ENCODE peak calls at places on chromosomes 11 and 22, in four cellular contexts. One of them, this sample, is unnamed.
A peak's percentile ranks its signal among the peaks of the same experiment; 100 is the strongest.

GRCh38 chr22:37260939-37261338 is 16.9 kb upstream of the RAC2 start:
- DNase-seq in mucosa of gallbladder: peak; percentile 53
- DNase-seq in activated CD4-positive, alpha-beta T cell treated with anti-CD3 and anti-CD28 coated beads, Interleukin-2, amount 50 U/mL, for 4 hours: peak; percentile 57
- DNase-seq in left ventricle myocardium inferior: peak; percentile 55
- DNase-seq in this sample: no peak

GRCh38 chr11:71238941-71239340 is 13.4 kb downstream of the SHANK2 start:
- DNase-seq in mucosa of gallbladder: no peak
- DNase-seq in activated CD4-positive, alpha-beta T cell treated with anti-CD3 and anti-CD28 coated beads, Interleukin-2, amount 50 U/mL, for 4 hours: no peak
- DNase-seq in left ventricle myocardium inferior: no peak
- DNase-seq in this sample: no peak

GRCh38 chr22:30885591-30885990 is 83.0 kb downstream of the MORC2 start:
- DNase-seq in mucosa of gallbladder: no peak
- DNase-seq in activated CD4-positive, alpha-beta T cell treated with anti-CD3 and anti-CD28 coated beads, Interleukin-2, amount 50 U/mL, for 4 hours: no peak
- DNase-seq in left ventricle myocardium inferior: no peak
- DNase-seq in this sample: no peak

GRCh38 chr22:37547249-37547741 is 13.0 kb upstream of the CDC42EP1 start:
- DNase-seq in mucosa of gallbladder: no peak
- DNase-seq in activated CD4-positive, alpha-beta T cell treated with anti-CD3 and anti-CD28 coated beads, Interleukin-2, amount 50 U/mL, for 4 hours: no peak
- DNase-seq in left ventricle myocardium inferior: no peak
- DNase-seq in this sample: no peak

GRCh38 chr22:48083502-48083901 is 1321.1 kb downstream of the TBC1D22A start:
- DNase-seq in mucosa of gallbladder: no peak
- DNase-seq in activated CD4-positive, alpha-beta T cell treated with anti-CD3 and anti-CD28 coated beads, Interleukin-2, amount 50 U/mL, for 4 hours: no peak
- DNase-seq in left ventricle myocardium inferior: no peak
- DNase-seq in this sample: no peak

GRCh38 chr11:68962527-68963250 is 18.1 kb downstream of the MRGPRD start:
- DNase-seq in mucosa of gallbladder: no peak
- DNase-seq in activated CD4-positive, alpha-beta T cell treated with anti-CD3 and anti-CD28 coated beads, Interleukin-2, amount 50 U/mL, for 4 hours: peak; percentile 12
- DNase-seq in left ventricle myocardium inferior: no peak
- DNase-seq in this sample: no peak

GRCh38 chr22:39363751-39364484 is 14.1 kb downstream of the SYNGR1 start:
- DNase-seq in mucosa of gallbladder: no peak
- DNase-seq in activated CD4-positive, alpha-beta T cell treated with anti-CD3 and anti-CD28 coated beads, Interleukin-2, amount 50 U/mL, for 4 hours: no peak
- DNase-seq in left ventricle myocardium inferior: no peak
- DNase-seq in this sample: no peak

GRCh38 chr11:96707273-96707672 is 317.5 kb downstream of the JRKL start:
- DNase-seq in mucosa of gallbladder: no peak
- DNase-seq in activated CD4-positive, alpha-beta T cell treated with anti-CD3 and anti-CD28 coated beads, Interleukin-2, amount 50 U/mL, for 4 hours: no peak
- DNase-seq in left ventricle myocardium inferior: no peak
- DNase-seq in this sample: no peak

GRCh38 chr22:45562102-45562501 is 59.4 kb downstream of the FBLN1 start:
- DNase-seq in mucosa of gallbladder: no peak
- DNase-seq in activated CD4-positive, alpha-beta T cell treated with anti-CD3 and anti-CD28 coated beads, Interleukin-2, amount 50 U/mL, for 4 hours: no peak
- DNase-seq in left ventricle myocardium inferior: no peak
- DNase-seq in this sample: no peak

GRCh38 chr11:65403607-65404121 is 17.2 kb downstream of the FRMD8 start:
- DNase-seq in mucosa of gallbladder: no peak
- DNase-seq in activated CD4-positive, alpha-beta T cell treated with anti-CD3 and anti-CD28 coated beads, Interleukin-2, amount 50 U/mL, for 4 hours: no peak
- DNase-seq in left ventricle myocardium inferior: no peak
- DNase-seq in this sample: no peak

GRCh38 chr11:28529046-28529445 is 420.9 kb downstream of the METTL15 start:
- DNase-seq in mucosa of gallbladder: no peak
- DNase-seq in activated CD4-positive, alpha-beta T cell treated with anti-CD3 and anti-CD28 coated beads, Interleukin-2, amount 50 U/mL, for 4 hours: no peak
- DNase-seq in left ventricle myocardium inferior: no peak
- DNase-seq in this sample: no peak

GRCh38 chr22:17864398-17865182 is 90.3 kb upstream of the BID start:
- DNase-seq in mucosa of gallbladder: no peak
- DNase-seq in activated CD4-positive, alpha-beta T cell treated with anti-CD3 and anti-CD28 coated beads, Interleukin-2, amount 50 U/mL, for 4 hours: no peak
- DNase-seq in left ventricle myocardium inferior: no peak
- DNase-seq in this sample: no peak

GRCh38 chr11:120172054-120172881 is 34.4 kb upstream of the TRIM29 start:
- DNase-seq in mucosa of gallbladder: peak; percentile 67
- DNase-seq in activated CD4-positive, alpha-beta T cell treated with anti-CD3 and anti-CD28 coated beads, Interleukin-2, amount 50 U/mL, for 4 hours: peak; percentile 26
- DNase-seq in left ventricle myocardium inferior: peak; percentile 64
- DNase-seq in this sample: peak; percentile 80

GRCh38 chr22:23675502-23676415 is 15.1 kb upstream of the RGL4 start:
- DNase-seq in mucosa of gallbladder: peak; percentile 51
- DNase-seq in activated CD4-positive, alpha-beta T cell treated with anti-CD3 and anti-CD28 coated beads, Interleukin-2, amount 50 U/mL, for 4 hours: no peak
- DNase-seq in left ventricle myocardium inferior: no peak
- DNase-seq in this sample: no peak

GRCh38 chr22:49869855-49870712 is 16.4 kb downstream of the ZBED4 start:
- DNase-seq in mucosa of gallbladder: no peak
- DNase-seq in activated CD4-positive, alpha-beta T cell treated with anti-CD3 and anti-CD28 coated beads, Interleukin-2, amount 50 U/mL, for 4 hours: no peak
- DNase-seq in left ventricle myocardium inferior: no peak
- DNase-seq in this sample: no peak

GRCh38 chr11:122756417-122756816 is 81.9 kb upstream of the CRTAM start:
- DNase-seq in mucosa of gallbladder: peak; percentile 44
- DNase-seq in activated CD4-positive, alpha-beta T cell treated with anti-CD3 and anti-CD28 coated beads, Interleukin-2, amount 50 U/mL, for 4 hours: peak; percentile 22
- DNase-seq in left ventricle myocardium inferior: peak; percentile 33
- DNase-seq in this sample: peak; percentile 61

GRCh38 chr11:57567512-57568329 is at the start of gene UBE2L6:
- DNase-seq in mucosa of gallbladder: peak; percentile 47
- DNase-seq in activated CD4-positive, alpha-beta T cell treated with anti-CD3 and anti-CD28 coated beads, Interleukin-2, amount 50 U/mL, for 4 hours: peak; percentile 56
- DNase-seq in left ventricle myocardium inferior: peak; percentile 83
- DNase-seq in this sample: no peak

GRCh38 chr11:119615879-119616190 is 113.2 kb downstream of the NECTIN1 start:
- DNase-seq in mucosa of gallbladder: no peak
- DNase-seq in activated CD4-positive, alpha-beta T cell treated with anti-CD3 and anti-CD28 coated beads, Interleukin-2, amount 50 U/mL, for 4 hours: no peak
- DNase-seq in left ventricle myocardium inferior: no peak
- DNase-seq in this sample: no peak

GRCh38 chr11:21411114-21411513 is 741.7 kb downstream of the NELL1 start:
- DNase-seq in mucosa of gallbladder: no peak
- DNase-seq in activated CD4-positive, alpha-beta T cell treated with anti-CD3 and anti-CD28 coated beads, Interleukin-2, amount 50 U/mL, for 4 hours: no peak
- DNase-seq in left ventricle myocardium inferior: no peak
- DNase-seq in this sample: no peak

GRCh38 chr11:125076378-125076945 is 13.4 kb downstream of the SLC37A2 start:
- DNase-seq in mucosa of gallbladder: no peak
- DNase-seq in activated CD4-positive, alpha-beta T cell treated with anti-CD3 and anti-CD28 coated beads, Interleukin-2, amount 50 U/mL, for 4 hours: no peak
- DNase-seq in left ventricle myocardium inferior: no peak
- DNase-seq in this sample: no peak

GRCh38 chr22:43136255-43136654 is 6.9 kb downstream of the MCAT start:
- DNase-seq in mucosa of gallbladder: no peak
- DNase-seq in activated CD4-positive, alpha-beta T cell treated with anti-CD3 and anti-CD28 coated beads, Interleukin-2, amount 50 U/mL, for 4 hours: peak; percentile 22
- DNase-seq in left ventricle myocardium inferior: peak; percentile 41
- DNase-seq in this sample: no peak

GRCh38 chr11:112620621-112621394 is 340.4 kb upstream of the NCAM1 start:
- DNase-seq in mucosa of gallbladder: no peak
- DNase-seq in activated CD4-positive, alpha-beta T cell treated with anti-CD3 and anti-CD28 coated beads, Interleukin-2, amount 50 U/mL, for 4 hours: no peak
- DNase-seq in left ventricle myocardium inferior: no peak
- DNase-seq in this sample: no peak

GRCh38 chr22:46367707-46368191 is 32.2 kb downstream of the TRMU start:
- DNase-seq in mucosa of gallbladder: peak; percentile 68
- DNase-seq in activated CD4-positive, alpha-beta T cell treated with anti-CD3 and anti-CD28 coated beads, Interleukin-2, amount 50 U/mL, for 4 hours: peak; percentile 62
- DNase-seq in left ventricle myocardium inferior: peak; percentile 50
- DNase-seq in this sample: no peak

GRCh38 chr11:35337136-35337918 is 82.0 kb downstream of the SLC1A2 start:
- DNase-seq in mucosa of gallbladder: no peak
- DNase-seq in activated CD4-positive, alpha-beta T cell treated with anti-CD3 and anti-CD28 coated beads, Interleukin-2, amount 50 U/mL, for 4 hours: no peak
- DNase-seq in left ventricle myocardium inferior: no peak
- DNase-seq in this sample: no peak

GRCh38 chr11:66868726-66869291 is 11.9 kb downstream of the LRFN4 start:
- DNase-seq in mucosa of gallbladder: peak; percentile 45
- DNase-seq in activated CD4-positive, alpha-beta T cell treated with anti-CD3 and anti-CD28 coated beads, Interleukin-2, amount 50 U/mL, for 4 hours: peak; percentile 79
- DNase-seq in left ventricle myocardium inferior: no peak
- DNase-seq in this sample: no peak

GRCh38 chr11:75288846-75289760 is 48.5 kb downstream of the TPBGL start:
- DNase-seq in mucosa of gallbladder: no peak
- DNase-seq in activated CD4-positive, alpha-beta T cell treated with anti-CD3 and anti-CD28 coated beads, Interleukin-2, amount 50 U/mL, for 4 hours: no peak
- DNase-seq in left ventricle myocardium inferior: no peak
- DNase-seq in this sample: no peak

This sample was measured in right atrium auricular region.